ENCODE peak calls at places on chromosomes 13 and 19, in four cellular contexts. X is NCI-H1105 treated with DMSO at 0.1 percent for 48 hours, S is NCI-H345, P is NCI-H1417 treated with DMSO at 0.1 percent for 48 hours. L is an unnamed sample.

GRCh38 chr13:92901739-92902138 is 324.9 kb upstream of the GPC6 start:
- DNase-seq in S (no peak), X (peak), P (no peak), L (no peak)

GRCh38 chr19:40530091-40530901 is 46.4 kb upstream of the SHKBP1 start:
- DNase-seq in X (peak), S (peak), P (no peak), L (peak)

GRCh38 chr13:41216160-41216559 is 21.8 kb upstream of the KBTBD7 start:
- DNase-seq in S (no peak), P (no peak), X (no peak), L (no peak)

GRCh38 chr13:93147293-93147645 is 79.3 kb upstream of the GPC6 start:
- DNase-seq in P (no peak), S (no peak), X (no peak), L (no peak)

GRCh38 chr13:91017031-91017668 is 330.3 kb upstream of the MIR17HG start:
- DNase-seq in P (peak), S (peak), X (peak), L (peak)

GRCh38 chr19:35851213-35852028 is 883 bp downstream of the NPHS1 start:
- DNase-seq in P (no peak), X (no peak), S (peak), L (peak)

GRCh38 chr13:111370570-111371150 is 50.2 kb downstream of the TEX29 start:
- DNase-seq in P (no peak), S (no peak), X (no peak), L (no peak)

GRCh38 chr13:110132178-110132975 is 174.6 kb downstream of the COL4A1 start:
- DNase-seq in S (peak), X (peak), P (peak), L (peak)

L was measured in NCI-H748 treated with DMSO at 0.1 percent for 48 hours.